ENCODE peak calls at places on chromosome 11, in five cellular contexts. H, B, I, J and Q are unnamed samples.

GRCh38 chr11:115132829-115133228 is 371.4 kb downstream of the CADM1 start:
- DNase-seq in B (no peak), H (peak; percentile 14), I (no peak), J (no peak), Q (no peak)

GRCh38 chr11:83162377-83162776 is 5.4 kb downstream of the PCF11 start:
- DNase-seq in B (no peak), J (peak; percentile 5), I (no peak), H (peak; percentile 57), Q (no peak)

GRCh38 chr11:70682056-70682455 is 283.7 kb downstream of the CTTN start:
- DNase-seq in B (no peak), J (no peak), I (no peak), H (no peak), Q (no peak)

GRCh38 chr11:128968916-128969315 is 26.2 kb upstream of the TP53AIP1 start:
- DNase-seq in J (no peak), H (no peak), I (no peak), B (no peak), Q (no peak)

GRCh38 chr11:65743928-65744698 is 23.5 kb upstream of the RNASEH2C start:
- DNase-seq in H (peak; percentile 6), I (peak; percentile 68), J (no peak), B (no peak), Q (no peak)

GRCh38 chr11:64650923-64651523 is 60.0 kb downstream of the SLC22A12 start:
- DNase-seq in B (no peak), H (peak; percentile 53), I (no peak), J (no peak), Q (no peak)

GRCh38 chr11:48307760-48308386 is 1.9 kb downstream of the OR4S1 start:
- DNase-seq in J (no peak), I (peak; percentile 74), H (peak; percentile 70), B (peak; percentile 69), Q (peak; percentile 15)

GRCh38 chr11:59417023-59417422 is 9.2 kb downstream of the OR5A2 start:
- DNase-seq in B (no peak), J (no peak), I (no peak), H (no peak), Q (no peak)

GRCh38 chr11:71282581-71283351 is 30.4 kb upstream of the SHANK2 start:
- DNase-seq in B (no peak), H (no peak), I (peak; percentile 60), J (no peak), Q (no peak)

GRCh38 chr11:7579226-7579825 is 65.5 kb downstream of the PPFIBP2 start:
- DNase-seq in H (no peak), B (no peak), I (no peak), J (no peak), Q (no peak)

GRCh38 chr11:11701070-11701469 is 79.3 kb upstream of the GALNT18 start:
- DNase-seq in H (no peak), B (no peak), I (no peak), J (no peak), Q (no peak)

GRCh38 chr11:130052556-130052955 is 17.1 kb upstream of the APLP2 start:
- DNase-seq in I (no peak), H (no peak), J (no peak), B (no peak), Q (no peak)

GRCh38 chr11:96061730-96062524 is 138.0 kb upstream of the MTMR2 start:
- DNase-seq in J (no peak), H (no peak), I (no peak), B (no peak), Q (no peak)

GRCh38 chr11:75476716-75477613 is 44.0 kb upstream of the KLHL35 start:
- DNase-seq in H (no peak), J (no peak), I (no peak), B (no peak), Q (no peak)

GRCh38 chr11:94020777-94021615 is at the start of gene HEPHL1:
- DNase-seq in I (no peak), B (no peak), J (no peak), H (no peak), Q (no peak)

GRCh38 chr11:1150769-1151365 is 6.9 kb upstream of the MUC5AC start:
- DNase-seq in J (no peak), B (peak; percentile 72), I (peak; percentile 52), H (no peak), Q (no peak)

GRCh38 chr11:43543313-43543712 is 137.2 kb upstream of the HSD17B12 start:
- DNase-seq in J (no peak), H (no peak), I (no peak), B (no peak), Q (no peak)

GRCh38 chr11:64593156-64594105 is 2.4 kb downstream of the SLC22A12 start:
- DNase-seq in I (no peak), J (no peak), B (no peak), H (no peak), Q (no peak)

GRCh38 chr11:128898580-128899344 is 7.6 kb downstream of the KCNJ5 start:
- DNase-seq in J (no peak), H (no peak), I (no peak), B (no peak), Q (no peak)

GRCh38 chr11:121650520-121651266 is 197.9 kb upstream of the SORL1-AS1 start:
- DNase-seq in I (no peak), H (no peak), J (no peak), B (no peak), Q (no peak)

GRCh38 chr11:107505667-107506066 is 48.0 kb upstream of the CWF19L2 start:
- DNase-seq in H (no peak), J (no peak), B (no peak), I (no peak), Q (no peak)

GRCh38 chr11:76588455-76589325 is 81.9 kb downstream of the LRRC32 start:
- DNase-seq in I (peak; percentile 62), B (no peak), J (no peak), H (peak; percentile 71), Q (no peak)

GRCh38 chr11:17686185-17686980 is 33.0 kb upstream of the MYOD1 start:
- DNase-seq in H (no peak), J (peak; percentile 92), B (no peak), I (no peak), Q (no peak)

GRCh38 chr11:93895106-93895862 is 44.9 kb upstream of the VSTM5 start:
- DNase-seq in I (peak; percentile 21), B (peak; percentile 8), H (peak; percentile 35), J (peak; percentile 96), Q (no peak)

GRCh38 chr11:16739326-16739875 is 954 bp downstream of the C11orf58 start:
- DNase-seq in H (peak; percentile 22), I (no peak), J (no peak), B (no peak), Q (no peak)

GRCh38 chr11:78497309-78497708 is 77.4 kb downstream of the NARS2 start:
- DNase-seq in B (no peak), H (no peak), J (no peak), I (no peak), Q (no peak)

GRCh38 chr11:102430158-102430836 is 22.3 kb downstream of the TMEM123 start:
- DNase-seq in B (no peak), I (no peak), J (no peak), H (peak; percentile 95), Q (no peak)

GRCh38 chr11:127649958-127650357 is 649.4 kb upstream of the KIRREL3 start:
- DNase-seq in B (no peak), I (no peak), H (no peak), J (no peak), Q (no peak)

GRCh38 chr11:45885921-45886721 is 670 bp downstream of the MAPK8IP1 start:
- DNase-seq in I (no peak), B (no peak), J (no peak), H (no peak), Q (no peak)

GRCh38 chr11:33942954-33943353 is 51.1 kb upstream of the LMO2 start:
- DNase-seq in B (no peak), J (peak; percentile 85), I (peak; percentile 28), H (peak; percentile 7), Q (peak; percentile 35)

GRCh38 chr11:19642185-19642591 is 70.4 kb upstream of the NAV2 start:
- DNase-seq in J (no peak), H (no peak), I (no peak), B (no peak), Q (no peak)

GRCh38 chr11:34769224-34769623 is 147.0 kb downstream of the APIP start:
- DNase-seq in H (no peak), I (no peak), B (no peak), J (no peak), Q (no peak)

GRCh38 chr11:14620027-14620511 is 23.5 kb upstream of the PDE3B start:
- DNase-seq in B (no peak), H (no peak), I (peak; percentile 47), J (peak; percentile 38), Q (no peak)

GRCh38 chr11:57704932-57705331 is 7.1 kb downstream of the MED19 start:
- DNase-seq in H (no peak), B (no peak), J (no peak), I (no peak), Q (no peak)

GRCh38 chr11:14784230-14784629 is 107.8 kb downstream of the CYP2R1 start:
- DNase-seq in B (no peak), J (no peak), H (no peak), I (no peak), Q (no peak)

GRCh38 chr11:1134848-1135445 is 22.8 kb upstream of the MUC5AC start:
- DNase-seq in J (no peak), I (no peak), H (no peak), B (no peak), Q (no peak)

GRCh38 chr11:70020336-70021214 is 57.5 kb upstream of the ANO1 start:
- DNase-seq in B (no peak), H (no peak), J (no peak), I (no peak), Q (no peak)

GRCh38 chr11:62851807-62852522 is 12.6 kb upstream of the WDR74 start:
- DNase-seq in H (peak; percentile 41), B (no peak), J (no peak), I (no peak), Q (no peak)
- H3K4me3 ChIP-seq in H (peak overlapping the region; percentile 94), B (no peak overlapping the region), J (no peak overlapping the region), I (no peak overlapping the region), Q (no peak overlapping the region)

GRCh38 chr11:100445231-100445735 is 241.8 kb upstream of the ARHGAP42 start:
- DNase-seq in B (no peak), J (peak; percentile 85), H (no peak), I (no peak), Q (peak; percentile 13)
- TF ChIP-seq CTCF in B (peak; percentile 30), J (peak; percentile 55), H (no peak), I (no peak), Q (peak; percentile 49)

DNA sequence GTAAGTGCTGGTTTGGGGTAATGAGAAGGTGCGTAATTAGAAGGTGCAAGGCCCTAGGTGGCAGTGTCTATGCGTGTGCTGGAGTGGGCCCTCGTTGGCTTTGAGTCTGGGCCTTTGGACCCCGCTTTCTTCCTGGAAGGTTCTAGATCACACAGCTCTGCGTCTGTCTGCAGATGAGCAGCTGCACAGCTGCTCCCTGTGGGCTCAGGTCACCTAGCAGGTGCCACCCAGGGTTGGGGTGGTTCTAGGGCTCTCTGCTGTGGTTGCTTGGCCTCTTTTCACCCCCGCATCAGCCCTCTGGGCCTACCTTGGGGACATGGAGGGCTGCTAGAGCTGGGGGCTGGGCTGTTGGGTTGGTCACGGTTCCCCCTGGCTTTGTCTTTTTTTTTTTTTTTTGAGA is 10.4 kb downstream of the RELT start:
- DNase-seq in I (no peak), H (peak; percentile 61), J (no peak), B (no peak), Q (no peak)
- H3K4me3 ChIP-seq in I (no peak overlapping the region), H (peak overlapping the region; percentile 52), J (no peak overlapping the region), B (no peak overlapping the region), Q (no peak overlapping the region)

DNA sequence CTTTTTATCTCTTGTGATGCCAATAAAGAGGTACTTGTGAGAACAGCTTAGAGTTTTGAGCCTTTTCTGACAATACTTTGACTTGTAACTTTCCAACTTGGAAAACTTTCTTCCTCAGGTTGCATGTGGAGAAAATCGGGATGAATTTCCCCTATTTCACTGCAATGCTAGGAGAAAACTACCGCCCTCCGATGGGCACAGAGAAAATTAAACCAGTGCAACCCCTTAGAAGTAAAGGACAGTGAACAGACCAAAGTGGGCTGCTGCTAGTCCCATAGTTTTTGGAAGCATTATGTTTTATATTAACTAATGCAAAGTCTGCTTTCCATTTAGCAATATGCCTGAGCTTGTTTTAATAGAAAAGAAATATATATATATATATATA is 195.5 kb upstream of the RAG2 start:
- DNase-seq in H (no peak), J (no peak), I (no peak), B (no peak), Q (no peak)
- TF ChIP-seq CTCF in H (peak; percentile 24), J (peak; percentile 26), I (no peak), B (peak; percentile 22), Q (peak; percentile 43)